ENCODE peak calls at places on chromosome 17, in seven cellular contexts. D is trophoblast cell, X is H9, R is IMR-90, Y is H1, I is mesenchymal stem cell, A is neuronal stem cell. E is an unnamed sample.

GRCh38 chr17:13557077-13557476 is 44.7 kb downstream of the HS3ST3A1 start:
- DNase-seq in D (no peak), X (no peak), R (peak), Y (no peak), I (peak), A (no peak), E (no peak)

GRCh38 chr17:78940708-78941107 is 15.5 kb upstream of the TIMP2 start:
- DNase-seq in D (peak), X (peak), R (peak), Y (peak), I (peak), A (no peak), E (peak)

GRCh38 chr17:3026125-3026855 is 37.1 kb downstream of the OR1D5 start:
- DNase-seq in D (no peak), X (peak), R (no peak), Y (no peak), I (no peak), A (no peak), E (no peak)

GRCh38 chr17:21286066-21286770 is 1.7 kb downstream of the MAP2K3 start:
- DNase-seq in D (peak), X (no peak), R (peak), Y (no peak), I (peak), A (no peak), E (peak)

GRCh38 chr17:78527345-78527744 is 49.9 kb downstream of the DNAH17 start:
- DNase-seq in D (no peak), X (no peak), R (no peak), Y (no peak), I (no peak), A (no peak), E (no peak)

GRCh38 chr17:70563301-70563820 is 394.0 kb downstream of the KCNJ2 start:
- DNase-seq in D (no peak), X (no peak), R (peak), Y (no peak), I (peak), A (no peak), E (no peak)

GRCh38 chr17:67615011-67615561 is 102.7 kb upstream of the NOL11 start:
- DNase-seq in D (no peak), X (peak), R (no peak), Y (no peak), I (no peak), A (no peak), E (no peak)

GRCh38 chr17:45975640-45976295 is 23.3 kb upstream of the STH start:
- DNase-seq in D (no peak), X (no peak), R (no peak), Y (no peak), I (no peak), A (no peak), E (no peak)

GRCh38 chr17:3796110-3796821 is 4.7 kb downstream of the ITGAE start:
- DNase-seq in D (no peak), X (no peak), R (no peak), Y (no peak), I (no peak), A (no peak), E (no peak)

GRCh38 chr17:65455972-65456343 is 105.5 kb downstream of the AXIN2 start:
- DNase-seq in D (no peak), X (peak), R (peak), Y (peak), I (no peak), A (no peak), E (peak)

GRCh38 chr17:3961564-3962047 is 2.6 kb downstream of the ATP2A3 start:
- DNase-seq in D (no peak), X (no peak), R (no peak), Y (no peak), I (no peak), A (no peak), E (no peak)

GRCh38 chr17:17351901-17352781 is 49.0 kb downstream of the NT5M start:
- DNase-seq in D (no peak), X (peak), R (peak), Y (no peak), I (peak), A (no peak), E (peak)

GRCh38 chr17:19292377-19292711 is 55.2 kb downstream of the EPN2 start:
- DNase-seq in D (no peak), X (no peak), R (no peak), Y (no peak), I (no peak), A (no peak), E (no peak)

GRCh38 chr17:2393184-2393953 is 7.5 kb downstream of the MNT start:
- DNase-seq in D (peak), X (peak), R (peak), Y (peak), I (peak), A (peak), E (peak)

GRCh38 chr17:40580140-40580539 is 14.9 kb upstream of the CCR7 start:
- DNase-seq in D (no peak), X (no peak), R (no peak), Y (no peak), I (no peak), A (no peak), E (no peak)

GRCh38 chr17:34511265-34511664 is 68.1 kb upstream of the TMEM132E start:
- DNase-seq in D (no peak), X (no peak), R (no peak), Y (no peak), I (no peak), A (no peak), E (no peak)

GRCh38 chr17:53894591-53894990 is 71.9 kb downstream of the KIF2B start:
- DNase-seq in D (no peak), X (no peak), R (no peak), Y (no peak), I (no peak), A (no peak), E (no peak)

GRCh38 chr17:10836145-10836544 is 1.7 kb downstream of the PIRT start:
- DNase-seq in D (no peak), X (no peak), R (no peak), Y (no peak), I (no peak), A (no peak), E (no peak)

GRCh38 chr17:29619251-29619650 is 3.5 kb downstream of the CORO6 start:
- DNase-seq in D (no peak), X (peak), R (peak), Y (no peak), I (peak), A (no peak), E (peak)

GRCh38 chr17:352421-353212 is at the start of gene RPH3AL:
- DNase-seq in D (no peak), X (peak), R (no peak), Y (no peak), I (peak), A (peak), E (peak)

GRCh38 chr17:50883850-50884291 is 17.7 kb upstream of the TOB1 start:
- DNase-seq in D (no peak), X (peak), R (no peak), Y (no peak), I (no peak), A (no peak), E (no peak)

GRCh38 chr17:45052052-45052772 is 780 bp upstream of the DCAKD start:
- DNase-seq in D (peak), X (peak), R (no peak), Y (peak), I (peak), A (peak), E (peak)

GRCh38 chr17:6914711-6915110 is 81.1 kb upstream of the ALOX12 start:
- DNase-seq in D (no peak), X (no peak), R (peak), Y (no peak), I (no peak), A (no peak), E (no peak)
- H3K18ac ChIP-seq in D (no peak), X (no peak), R (no peak), Y (no peak), I (no peak), A (no peak), E (no peak)

DNA sequence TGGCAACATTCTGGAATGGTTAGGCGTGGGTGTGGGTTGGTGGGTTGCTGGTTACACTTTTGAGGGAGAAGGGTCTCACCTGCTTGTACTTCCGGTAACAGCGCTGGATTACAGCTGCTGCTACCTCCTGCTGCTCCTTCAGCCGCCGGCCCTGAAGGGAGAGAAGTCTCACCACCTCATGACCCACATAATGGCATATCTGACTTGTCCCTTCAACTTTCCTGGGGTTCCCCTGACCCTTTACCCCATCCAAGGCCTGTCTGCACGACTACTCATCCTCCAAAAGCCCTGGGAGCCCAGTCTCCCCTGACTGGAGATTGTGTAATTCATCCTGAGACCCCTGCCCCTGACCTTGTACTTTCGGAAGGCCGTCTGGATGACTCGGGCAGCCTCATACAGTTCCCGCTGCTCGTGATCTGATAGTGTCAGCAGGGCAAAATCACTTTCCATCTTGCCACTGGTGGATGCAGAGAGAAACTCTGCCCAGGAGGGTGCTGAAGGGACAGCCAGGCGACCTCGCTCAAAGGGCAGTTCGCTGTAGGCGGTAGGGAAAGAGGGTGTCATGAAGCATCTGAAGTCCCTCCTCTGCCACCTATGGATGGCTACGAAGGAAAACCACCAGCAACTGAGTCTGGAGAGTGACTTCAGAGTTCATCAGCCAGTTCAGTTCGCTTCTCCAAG is 2.1 kb upstream of the SPAG7 start:
- DNase-seq in D (no peak), X (no peak), R (peak), Y (no peak), I (peak), A (no peak), E (peak)
- H3K4ac ChIP-seq in D (peak), X (no peak), R (peak), Y (no peak), I (peak), A (no peak), E (no peak)

GRCh38 chr17:39531252-39531651 is 70.0 kb downstream of the CDK12 start:
- DNase-seq in D (no peak), X (no peak), R (no peak), Y (no peak), I (no peak), A (no peak), E (no peak)
- H3K18ac ChIP-seq in D (no peak), X (no peak), R (no peak), Y (no peak), I (no peak), A (no peak), E (no peak)

DNA sequence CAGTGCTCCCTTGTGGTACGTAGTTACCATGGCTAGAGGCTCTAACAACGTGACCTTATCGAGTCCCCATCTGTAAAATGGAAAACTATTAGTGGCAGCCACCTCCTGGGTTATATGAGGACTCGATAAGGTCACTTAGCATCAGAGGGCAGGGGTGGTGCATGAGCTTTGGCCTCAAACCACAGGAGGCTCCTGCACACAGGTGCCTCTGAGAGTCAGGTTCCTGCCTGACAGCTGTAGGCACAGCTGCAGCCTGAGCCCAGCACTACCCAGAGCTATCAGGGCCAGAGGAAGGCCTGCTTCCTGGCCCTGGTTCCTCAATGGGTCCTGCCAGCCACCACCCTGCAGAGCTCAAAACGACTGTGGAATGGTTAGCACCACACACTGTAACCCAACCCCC is 57.2 kb upstream of the SEC14L1 start:
- DNase-seq in D (no peak), X (no peak), R (no peak), Y (no peak), I (no peak), A (no peak), E (no peak)
- H3K4ac ChIP-seq in D (no peak), X (no peak), R (no peak), Y (no peak), I (no peak), A (no peak), E (no peak)

DNA sequence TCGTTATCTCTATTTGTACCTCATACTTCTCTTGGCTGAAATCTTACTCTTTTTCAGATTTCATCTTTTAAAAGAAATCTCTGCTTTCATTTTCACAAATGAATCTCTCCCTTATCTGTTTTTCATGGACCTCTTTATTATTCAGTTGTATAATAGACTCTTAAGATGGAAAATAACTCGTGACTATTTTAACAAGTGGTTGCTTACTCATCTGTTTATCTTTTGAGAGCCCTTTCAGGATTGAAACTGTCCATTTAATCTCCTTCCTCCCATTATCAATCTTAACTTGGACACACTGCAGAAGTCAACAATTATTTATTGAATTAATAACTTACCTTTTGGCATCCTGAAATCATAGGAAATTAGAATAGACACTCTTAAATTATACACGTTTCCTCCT is 68.8 kb downstream of the ABCA8 start:
- DNase-seq in D (no peak), X (no peak), R (no peak), Y (no peak), I (peak), A (no peak), E (no peak)
- H3K18ac ChIP-seq in D (no peak), X (no peak), R (no peak), Y (no peak), I (no peak), A (no peak), E (no peak)

GRCh38 chr17:80279895-80280294 is 19.2 kb downstream of the RNF213 start:
- DNase-seq in D (no peak), X (no peak), R (peak), Y (no peak), I (peak), A (no peak), E (no peak)
- H3K4ac ChIP-seq in D (no peak), X (no peak), R (no peak), Y (no peak), I (no peak), A (no peak), E (no peak)

DNA sequence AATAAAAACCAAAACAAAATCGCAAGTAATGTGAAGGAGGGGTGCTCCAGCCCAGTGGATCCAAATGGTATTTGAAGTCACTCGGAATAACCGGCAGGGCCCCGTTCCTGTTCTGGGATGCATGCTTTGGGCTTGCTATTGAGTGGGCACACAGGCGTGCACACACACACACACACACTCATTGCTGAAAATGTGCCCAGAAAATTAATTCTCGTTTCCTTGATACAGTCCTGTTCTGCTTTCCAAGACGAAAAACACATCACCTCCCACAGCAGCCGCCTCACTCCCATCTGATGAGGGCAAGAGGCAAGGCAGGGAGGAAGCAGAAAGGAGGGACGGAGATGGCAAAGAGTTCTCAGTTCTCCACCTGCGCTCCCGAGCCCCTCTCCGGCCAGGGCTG is 62.2 kb upstream of the SDK2 start:
- DNase-seq in D (no peak), X (no peak), R (no peak), Y (no peak), I (no peak), A (no peak), E (no peak)
- H3K18ac ChIP-seq in D (no peak), X (no peak), R (no peak), Y (no peak), I (no peak), A (no peak), E (no peak)

GRCh38 chr17:42475853-42476252 is 17.2 kb downstream of the ATP6V0A1 start:
- DNase-seq in D (no peak), X (no peak), R (no peak), Y (no peak), I (peak), A (no peak), E (no peak)
- H3K4ac ChIP-seq in D (no peak), X (no peak), R (no peak), Y (no peak), I (no peak), A (no peak), E (no peak)

DNA sequence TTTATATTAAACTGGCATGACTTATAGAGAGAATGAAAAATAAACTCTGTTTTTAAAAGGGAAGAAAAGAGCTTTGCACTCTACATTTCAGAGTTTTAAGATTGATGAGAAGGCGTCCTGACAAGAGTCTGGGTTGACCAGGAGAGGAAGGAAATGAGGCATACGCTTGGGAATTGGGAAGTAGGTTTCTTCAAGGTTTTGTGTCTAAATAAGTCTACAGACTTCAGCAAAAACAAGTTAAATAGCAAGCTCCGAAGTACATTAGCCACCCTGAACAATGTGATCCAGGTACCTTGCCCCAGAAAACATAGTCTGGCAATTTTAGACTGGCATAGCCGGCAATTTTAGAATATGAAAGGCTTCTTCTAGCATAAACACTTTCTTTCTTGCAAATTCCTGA is 28.5 kb upstream of the CCDC182 start:
- DNase-seq in D (no peak), X (peak), R (no peak), Y (no peak), I (no peak), A (no peak), E (no peak)
- H3K18ac ChIP-seq in D (no peak), X (no peak), R (no peak), Y (no peak), I (no peak), A (no peak), E (no peak)